ENCODE peak calls at places on chromosomes 1 and 21, in seven cellular contexts. One of them, this sample, is unnamed. For H3K4me1, the result is how much of the 10 kb centered on the place peaks cover.

GRCh38 chr1:43069481-43070050 is 102.5 kb downstream of the EBNA1BP2 start:
- DNase-seq in Panc1: no peak
- DNase-seq in left ventricle myocardium inferior: no peak
- DNase-seq in adrenal gland: no peak
- DNase-seq in MM.1S: no peak
- DNase-seq in heart right ventricle: no peak
- DNase-seq in fibroblast of lung: peak
- DNase-seq in this sample: peak

GRCh38 chr1:173717238-173717637 is 2.5 kb downstream of the KLHL20 start:
- DNase-seq in Panc1: no peak
- DNase-seq in left ventricle myocardium inferior: no peak
- DNase-seq in adrenal gland: no peak
- DNase-seq in MM.1S: no peak
- DNase-seq in heart right ventricle: no peak
- DNase-seq in fibroblast of lung: peak
- DNase-seq in this sample: no peak

GRCh38 chr1:169161512-169162194 is 55.2 kb downstream of the ATP1B1 start:
- DNase-seq in Panc1: no peak
- DNase-seq in left ventricle myocardium inferior: no peak
- DNase-seq in adrenal gland: no peak
- DNase-seq in MM.1S: no peak
- DNase-seq in heart right ventricle: no peak
- DNase-seq in fibroblast of lung: peak
- DNase-seq in this sample: no peak

GRCh38 chr1:45018599-45019230 is 6.7 kb downstream of the UROD start:
- DNase-seq in Panc1: no peak
- DNase-seq in left ventricle myocardium inferior: no peak
- DNase-seq in adrenal gland: peak
- DNase-seq in MM.1S: peak
- DNase-seq in heart right ventricle: no peak
- DNase-seq in fibroblast of lung: peak
- DNase-seq in this sample: peak

GRCh38 chr1:112990271-112990670 is 34.3 kb upstream of the SLC16A1 start:
- DNase-seq in Panc1: no peak
- DNase-seq in left ventricle myocardium inferior: no peak
- DNase-seq in adrenal gland: no peak
- DNase-seq in MM.1S: no peak
- DNase-seq in heart right ventricle: no peak
- DNase-seq in fibroblast of lung: no peak
- DNase-seq in this sample: no peak

GRCh38 chr1:54464477-54465146 is 58.4 kb upstream of the SSBP3 start:
- DNase-seq in Panc1: no peak
- DNase-seq in left ventricle myocardium inferior: no peak
- DNase-seq in adrenal gland: no peak
- DNase-seq in MM.1S: peak
- DNase-seq in heart right ventricle: no peak
- DNase-seq in fibroblast of lung: peak
- DNase-seq in this sample: no peak

GRCh38 chr1:156668801-156669637 is 8.2 kb downstream of the NES start:
- DNase-seq in Panc1: no peak
- DNase-seq in left ventricle myocardium inferior: no peak
- DNase-seq in adrenal gland: no peak
- DNase-seq in MM.1S: no peak
- DNase-seq in heart right ventricle: no peak
- DNase-seq in fibroblast of lung: no peak
- DNase-seq in this sample: no peak

GRCh38 chr1:31897534-31898100 is 40.6 kb downstream of the PTP4A2 start:
- DNase-seq in Panc1: no peak
- DNase-seq in left ventricle myocardium inferior: no peak
- DNase-seq in adrenal gland: no peak
- DNase-seq in MM.1S: no peak
- DNase-seq in heart right ventricle: no peak
- DNase-seq in fibroblast of lung: no peak
- DNase-seq in this sample: no peak

GRCh38 chr1:40404670-40405462 is 31.3 kb downstream of the SMAP2 start:
- DNase-seq in Panc1: peak
- DNase-seq in left ventricle myocardium inferior: no peak
- DNase-seq in adrenal gland: no peak
- DNase-seq in MM.1S: peak
- DNase-seq in heart right ventricle: peak
- DNase-seq in fibroblast of lung: peak
- DNase-seq in this sample: no peak

GRCh38 chr1:156236164-156236563 is 5.8 kb upstream of the BGLAP start:
- DNase-seq in Panc1: no peak
- DNase-seq in left ventricle myocardium inferior: no peak
- DNase-seq in adrenal gland: no peak
- DNase-seq in MM.1S: no peak
- DNase-seq in heart right ventricle: no peak
- DNase-seq in fibroblast of lung: no peak
- DNase-seq in this sample: no peak

GRCh38 chr21:23743821-23744220 is 1863.5 kb downstream of the MRPL39 start:
- DNase-seq in Panc1: no peak
- DNase-seq in left ventricle myocardium inferior: no peak
- DNase-seq in adrenal gland: no peak
- DNase-seq in MM.1S: no peak
- DNase-seq in heart right ventricle: no peak
- DNase-seq in fibroblast of lung: no peak
- DNase-seq in this sample: no peak

GRCh38 chr1:56216173-56216572 is 363.2 kb downstream of the PLPP3 start:
- DNase-seq in Panc1: no peak
- DNase-seq in left ventricle myocardium inferior: no peak
- DNase-seq in adrenal gland: no peak
- DNase-seq in MM.1S: no peak
- DNase-seq in heart right ventricle: no peak
- DNase-seq in fibroblast of lung: peak
- DNase-seq in this sample: no peak

GRCh38 chr21:33236013-33236686 is 6.4 kb downstream of the IFNAR2 start:
- DNase-seq in Panc1: no peak
- DNase-seq in left ventricle myocardium inferior: no peak
- DNase-seq in adrenal gland: no peak
- DNase-seq in MM.1S: no peak
- DNase-seq in heart right ventricle: no peak
- DNase-seq in fibroblast of lung: no peak
- DNase-seq in this sample: no peak
- H3K4me1 ChIP-seq in Panc1: under half
- H3K4me1 ChIP-seq in left ventricle myocardium inferior: half or more
- H3K4me1 ChIP-seq in adrenal gland: under half
- H3K4me1 ChIP-seq in MM.1S: half or more
- H3K4me1 ChIP-seq in heart right ventricle: half or more
- H3K4me1 ChIP-seq in fibroblast of lung: under half
- H3K4me1 ChIP-seq in this sample: under half

GRCh38 chr21:35007348-35007747 is 41.8 kb downstream of the RUNX1 start:
- DNase-seq in Panc1: no peak
- DNase-seq in left ventricle myocardium inferior: no peak
- DNase-seq in adrenal gland: no peak
- DNase-seq in MM.1S: no peak
- DNase-seq in heart right ventricle: no peak
- DNase-seq in fibroblast of lung: no peak
- DNase-seq in this sample: no peak

GRCh38 chr21:35005077-35005476 is 44.0 kb downstream of the RUNX1 start:
- DNase-seq in Panc1: no peak
- DNase-seq in left ventricle myocardium inferior: no peak
- DNase-seq in adrenal gland: no peak
- DNase-seq in MM.1S: no peak
- DNase-seq in heart right ventricle: no peak
- DNase-seq in fibroblast of lung: peak
- DNase-seq in this sample: no peak

GRCh38 chr21:35006248-35006647 is 42.9 kb downstream of the RUNX1 start:
- DNase-seq in Panc1: no peak
- DNase-seq in left ventricle myocardium inferior: no peak
- DNase-seq in adrenal gland: no peak
- DNase-seq in MM.1S: no peak
- DNase-seq in heart right ventricle: no peak
- DNase-seq in fibroblast of lung: no peak
- DNase-seq in this sample: no peak

GRCh38 chr21:35006771-35007170 is 42.3 kb downstream of the RUNX1 start:
- DNase-seq in Panc1: no peak
- DNase-seq in left ventricle myocardium inferior: no peak
- DNase-seq in adrenal gland: no peak
- DNase-seq in MM.1S: no peak
- DNase-seq in heart right ventricle: no peak
- DNase-seq in fibroblast of lung: no peak
- DNase-seq in this sample: no peak

DNA sequence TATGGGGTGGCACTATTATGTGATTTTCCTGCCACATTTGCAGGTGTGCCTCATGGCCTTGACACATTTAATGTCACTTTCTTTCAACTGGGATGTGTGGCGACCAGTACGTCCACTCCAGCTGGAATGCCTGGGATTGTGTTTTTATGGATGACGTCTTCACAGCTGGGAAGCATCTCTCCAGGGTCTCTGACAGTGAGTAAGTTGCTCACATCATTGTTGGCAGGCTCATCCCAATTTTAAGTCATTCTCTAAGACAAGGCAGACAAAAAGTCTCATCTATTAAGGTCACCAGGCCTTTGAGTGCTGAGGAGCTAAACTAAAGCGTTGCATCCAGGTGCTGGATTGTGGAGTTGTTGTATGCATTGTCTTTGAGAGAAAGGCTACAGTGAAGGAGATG is 43.3 kb downstream of the RUNX1 start:
- DNase-seq in Panc1: no peak
- DNase-seq in left ventricle myocardium inferior: no peak
- DNase-seq in adrenal gland: no peak
- DNase-seq in MM.1S: no peak
- DNase-seq in heart right ventricle: peak
- DNase-seq in fibroblast of lung: no peak
- DNase-seq in this sample: no peak
- TF ChIP-seq CTCF in Panc1: no peak
- TF ChIP-seq CTCF in left ventricle myocardium inferior: no peak
- TF ChIP-seq CTCF in adrenal gland: no peak
- TF ChIP-seq CTCF in MM.1S: no peak
- TF ChIP-seq CTCF in heart right ventricle: no peak
- TF ChIP-seq CTCF in fibroblast of lung: no peak
- TF ChIP-seq CTCF in this sample: no peak

GRCh38 chr1:8430476-8430875 is 112.6 kb downstream of the SLC45A1 start:
- DNase-seq in Panc1: no peak
- DNase-seq in left ventricle myocardium inferior: no peak
- DNase-seq in adrenal gland: no peak
- DNase-seq in MM.1S: no peak
- DNase-seq in heart right ventricle: no peak
- DNase-seq in fibroblast of lung: no peak
- DNase-seq in this sample: no peak

GRCh38 chr1:8429549-8430105 is 111.7 kb downstream of the SLC45A1 start:
- DNase-seq in Panc1: no peak
- DNase-seq in left ventricle myocardium inferior: no peak
- DNase-seq in adrenal gland: no peak
- DNase-seq in MM.1S: no peak
- DNase-seq in heart right ventricle: no peak
- DNase-seq in fibroblast of lung: no peak
- DNase-seq in this sample: no peak

GRCh38 chr1:8431779-8432178 is 113.9 kb downstream of the SLC45A1 start:
- DNase-seq in Panc1: no peak
- DNase-seq in left ventricle myocardium inferior: no peak
- DNase-seq in adrenal gland: no peak
- DNase-seq in MM.1S: no peak
- DNase-seq in heart right ventricle: no peak
- DNase-seq in fibroblast of lung: no peak
- DNase-seq in this sample: no peak

GRCh38 chr1:8428441-8428840 is 110.5 kb downstream of the SLC45A1 start:
- DNase-seq in Panc1: no peak
- DNase-seq in left ventricle myocardium inferior: no peak
- DNase-seq in adrenal gland: no peak
- DNase-seq in MM.1S: no peak
- DNase-seq in heart right ventricle: no peak
- DNase-seq in fibroblast of lung: no peak
- DNase-seq in this sample: no peak

GRCh38 chr1:8431028-8431427 is 113.1 kb downstream of the SLC45A1 start:
- DNase-seq in Panc1: no peak
- DNase-seq in left ventricle myocardium inferior: no peak
- DNase-seq in adrenal gland: no peak
- DNase-seq in MM.1S: no peak
- DNase-seq in heart right ventricle: no peak
- DNase-seq in fibroblast of lung: no peak
- DNase-seq in this sample: no peak
- H3K4me1 ChIP-seq in Panc1: under half
- H3K4me1 ChIP-seq in left ventricle myocardium inferior: half or more
- H3K4me1 ChIP-seq in adrenal gland: under half
- H3K4me1 ChIP-seq in MM.1S: under half
- H3K4me1 ChIP-seq in heart right ventricle: under half
- H3K4me1 ChIP-seq in fibroblast of lung: under half
- H3K4me1 ChIP-seq in this sample: under half

GRCh38 chr1:73839922-73840321 is 358.1 kb downstream of the LRRIQ3 start:
- DNase-seq in Panc1: no peak
- DNase-seq in left ventricle myocardium inferior: no peak
- DNase-seq in adrenal gland: no peak
- DNase-seq in MM.1S: peak
- DNase-seq in heart right ventricle: no peak
- DNase-seq in fibroblast of lung: peak
- DNase-seq in this sample: peak
- TF ChIP-seq CTCF in Panc1: peak
- TF ChIP-seq CTCF in left ventricle myocardium inferior: peak
- TF ChIP-seq CTCF in adrenal gland: peak
- TF ChIP-seq CTCF in MM.1S: peak
- TF ChIP-seq CTCF in heart right ventricle: no peak
- TF ChIP-seq CTCF in fibroblast of lung: peak
- TF ChIP-seq CTCF in this sample: peak

DNA sequence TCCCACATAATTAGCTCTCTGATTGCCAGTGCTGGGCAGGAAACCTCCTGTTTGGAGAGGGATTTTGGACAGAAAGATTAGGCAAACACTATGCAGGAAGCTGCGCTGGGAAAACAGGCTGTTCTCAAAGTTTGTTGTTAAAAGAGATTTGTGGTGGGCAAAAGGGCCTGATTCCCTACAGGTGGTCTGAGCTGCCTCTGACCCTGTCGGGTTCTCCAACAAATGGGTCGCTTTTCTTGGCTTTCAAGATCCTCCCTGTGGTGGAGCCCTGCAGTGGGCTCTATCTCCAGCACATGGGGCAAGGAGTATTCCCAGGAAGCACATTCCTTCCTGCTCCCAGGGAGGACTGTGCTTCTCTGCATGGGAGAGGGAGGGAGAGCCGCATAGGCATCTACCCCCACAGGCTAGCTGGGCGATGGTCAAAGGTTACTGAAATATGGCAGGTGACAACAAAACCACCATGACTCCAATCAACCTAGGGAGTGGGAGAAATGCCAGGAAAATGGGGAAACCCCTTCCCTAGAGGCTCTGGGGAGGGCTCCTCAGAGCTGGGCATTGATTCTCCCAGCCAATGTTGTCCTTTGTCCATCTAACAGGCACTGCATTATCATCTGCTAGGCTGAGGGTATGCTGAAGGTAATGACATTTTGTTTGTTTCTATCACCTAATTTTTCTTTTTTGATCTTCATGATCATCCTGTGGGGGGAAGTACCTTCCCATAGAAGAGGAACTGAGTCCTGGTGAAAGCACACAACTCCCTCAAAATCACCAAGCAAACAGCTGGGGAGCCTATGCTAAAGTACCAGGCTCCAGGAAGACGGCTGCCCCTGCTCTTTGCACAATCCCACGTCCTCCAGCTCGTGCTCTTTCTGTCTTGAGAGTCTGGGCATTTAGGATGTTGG is 85.3 kb downstream of the PLXNA2 start:
- DNase-seq in Panc1: no peak
- DNase-seq in left ventricle myocardium inferior: no peak
- DNase-seq in adrenal gland: no peak
- DNase-seq in MM.1S: no peak
- DNase-seq in heart right ventricle: no peak
- DNase-seq in fibroblast of lung: no peak
- DNase-seq in this sample: no peak
- H3K4me1 ChIP-seq in Panc1: under half
- H3K4me1 ChIP-seq in left ventricle myocardium inferior: half or more
- H3K4me1 ChIP-seq in adrenal gland: under half
- H3K4me1 ChIP-seq in MM.1S: under half
- H3K4me1 ChIP-seq in heart right ventricle: half or more
- H3K4me1 ChIP-seq in fibroblast of lung: under half
- H3K4me1 ChIP-seq in this sample: under half

GRCh38 chr21:44755227-44755626 is 43.9 kb upstream of the TSPEAR start:
- DNase-seq in Panc1: no peak
- DNase-seq in left ventricle myocardium inferior: no peak
- DNase-seq in adrenal gland: no peak
- DNase-seq in MM.1S: no peak
- DNase-seq in heart right ventricle: no peak
- DNase-seq in fibroblast of lung: no peak
- DNase-seq in this sample: no peak
- TF ChIP-seq CTCF in Panc1: no peak
- TF ChIP-seq CTCF in left ventricle myocardium inferior: peak
- TF ChIP-seq CTCF in adrenal gland: no peak
- TF ChIP-seq CTCF in MM.1S: no peak
- TF ChIP-seq CTCF in heart right ventricle: no peak
- TF ChIP-seq CTCF in fibroblast of lung: no peak
- TF ChIP-seq CTCF in this sample: no peak

This sample was measured in testis.